ENCODE peak calls at places on chromosomes 12 and 14, in four cellular contexts. F, V, Q and Z are unnamed samples.

GRCh38 chr14:104782823-104783170 is 12.8 kb downstream of the AKT1 start:
- DNase-seq in F (no peak), V (no peak), Q (no peak), Z (no peak)

GRCh38 chr14:54252072-54252730 is 144.6 kb upstream of the CDKN3 start:
- DNase-seq in F (peak; percentile 98), V (no peak), Q (no peak), Z (peak; percentile 82)

GRCh38 chr12:42612258-42612608 is 22.7 kb upstream of the PRICKLE1 start:
- DNase-seq in F (peak; percentile 28), V (no peak), Q (no peak), Z (no peak)

GRCh38 chr12:105418821-105419291 is 88.4 kb downstream of the C12orf75 start:
- DNase-seq in F (peak; percentile 72), V (no peak), Q (peak; percentile 6), Z (no peak)

GRCh38 chr12:92080390-92081285 is 65.0 kb downstream of the BTG1 start:
- DNase-seq in F (peak; percentile 94), V (no peak), Q (no peak), Z (peak; percentile 52)

GRCh38 chr12:67892289-67892688 is 97.0 kb upstream of the IFNG-AS1 start:
- DNase-seq in F (no peak), V (no peak), Q (no peak), Z (no peak)

GRCh38 chr12:106342397-106343212 is 14.9 kb upstream of the POLR3B start:
- DNase-seq in F (peak; percentile 76), V (peak; percentile 87), Q (no peak), Z (peak; percentile 51)

GRCh38 chr14:104600141-104600643 is 4.4 kb downstream of the TMEM179 start:
- DNase-seq in F (no peak), V (peak; percentile 10), Q (no peak), Z (no peak)

GRCh38 chr14:105709281-105710118 is 183.1 kb downstream of the TMEM121 start:
- DNase-seq in F (no peak), V (no peak), Q (no peak), Z (no peak)

DNA sequence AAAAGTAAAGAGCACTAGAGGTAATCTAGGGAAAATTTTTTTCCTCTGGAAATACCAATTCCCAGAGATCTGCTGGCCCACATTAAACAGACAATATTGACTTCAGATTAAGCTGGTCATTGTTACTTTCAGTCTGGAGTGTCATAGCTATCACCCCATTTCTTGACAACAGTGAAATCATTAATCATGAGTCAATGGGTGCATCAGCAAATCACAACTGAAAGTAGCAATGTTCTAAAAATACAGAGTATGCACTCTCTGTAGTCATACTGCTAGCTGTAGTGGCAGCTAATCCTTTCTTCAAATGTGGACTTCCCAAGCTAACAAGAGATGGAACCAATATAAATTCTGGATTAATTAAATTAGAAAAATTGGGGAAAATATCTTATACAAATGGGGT is 129.9 kb downstream of the CPNE8 start:
- DNase-seq in F (no peak), V (no peak), Q (no peak), Z (no peak)
- H3K27ac ChIP-seq in F (no peak overlapping the region), V (no peak overlapping the region), Q (no peak overlapping the region), Z (no peak overlapping the region)

GRCh38 chr14:20976291-20976690 is 13.5 kb upstream of the METTL17 start:
- DNase-seq in F (no peak), V (no peak), Q (no peak), Z (no peak)
- H3K27ac ChIP-seq in F (no peak overlapping the region), V (no peak overlapping the region), Q (no peak overlapping the region), Z (no peak overlapping the region)

DNA sequence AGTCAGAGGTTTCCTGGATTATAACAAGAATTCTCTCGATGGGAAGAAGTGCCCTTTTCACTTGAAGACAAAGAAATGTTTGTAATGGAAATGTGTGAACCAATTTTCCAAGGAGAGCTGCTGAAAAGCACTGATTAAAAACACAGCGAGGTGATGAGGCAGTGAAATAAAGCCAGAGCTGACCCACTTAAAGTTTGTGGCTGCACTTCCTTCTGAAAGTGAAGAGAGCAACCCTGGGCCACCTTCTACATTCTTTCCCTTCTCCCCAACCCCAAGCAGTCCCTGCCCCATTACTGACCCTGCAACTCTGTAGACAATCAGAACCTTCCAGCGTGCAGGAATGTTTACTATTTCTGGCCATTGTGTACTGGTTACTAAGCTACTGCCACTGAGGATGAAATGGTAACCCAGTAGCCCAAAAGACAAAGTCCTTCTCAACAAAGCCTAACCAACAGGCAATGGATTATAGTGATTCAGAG is 174.0 kb downstream of the TTC7B start:
- DNase-seq in F (peak; percentile 73), V (no peak), Q (peak; percentile 84), Z (no peak)
- H3K27ac ChIP-seq in F (no peak overlapping the region), V (peak overlapping the region; percentile 87), Q (peak overlapping the region; percentile 92), Z (no peak overlapping the region)

GRCh38 chr14:65277027-65277426 is 135.5 kb upstream of the FUT8 start:
- DNase-seq in F (peak; percentile 46), V (no peak), Q (no peak), Z (peak; percentile 20)
- H3K27ac ChIP-seq in F (no peak overlapping the region), V (no peak overlapping the region), Q (no peak overlapping the region), Z (no peak overlapping the region)

GRCh38 chr12:109961201-109961600 is 35.0 kb downstream of the GIT2 start:
- DNase-seq in F (peak; percentile 86), V (no peak), Q (no peak), Z (no peak)

GRCh38 chr12:109963330-109963729 is 32.8 kb downstream of the GIT2 start:
- DNase-seq in F (no peak), V (no peak), Q (no peak), Z (no peak)

GRCh38 chr12:109962388-109962787 is 33.8 kb downstream of the GIT2 start:
- DNase-seq in F (no peak), V (no peak), Q (no peak), Z (no peak)

GRCh38 chr12:109959411-109960093 is 36.6 kb downstream of the GIT2 start:
- DNase-seq in F (no peak), V (no peak), Q (no peak), Z (no peak)

GRCh38 chr12:109961612-109962011 is 34.6 kb downstream of the GIT2 start:
- DNase-seq in F (peak; percentile 55), V (no peak), Q (no peak), Z (no peak)
- H3K27ac ChIP-seq in F (peak overlapping the region; percentile 36), V (no peak overlapping the region), Q (no peak overlapping the region), Z (no peak overlapping the region)

DNA sequence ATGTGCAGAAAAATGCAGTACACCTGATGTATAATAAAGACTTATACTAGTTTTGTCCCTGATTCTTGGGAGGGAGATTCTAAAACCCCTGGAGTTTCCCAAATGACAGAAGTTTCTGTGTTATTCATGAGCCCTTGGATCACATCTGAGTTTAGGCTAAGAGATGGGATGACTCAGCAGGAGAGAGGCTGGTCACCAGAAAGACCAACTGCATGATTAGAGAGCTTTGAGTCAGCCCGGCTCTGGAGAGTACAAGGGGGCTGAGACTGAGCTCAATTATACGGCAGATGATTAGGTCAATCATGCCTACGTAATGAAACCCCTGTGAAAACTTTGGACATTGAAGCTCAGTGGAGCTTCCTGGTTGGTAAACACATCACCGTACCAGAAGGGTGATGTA is 174.2 kb downstream of the SSPN start:
- DNase-seq in F (peak; percentile 92), V (no peak), Q (peak; percentile 21), Z (peak; percentile 20)
- H3K27ac ChIP-seq in F (no peak overlapping the region), V (no peak overlapping the region), Q (no peak overlapping the region), Z (no peak overlapping the region)

DNA sequence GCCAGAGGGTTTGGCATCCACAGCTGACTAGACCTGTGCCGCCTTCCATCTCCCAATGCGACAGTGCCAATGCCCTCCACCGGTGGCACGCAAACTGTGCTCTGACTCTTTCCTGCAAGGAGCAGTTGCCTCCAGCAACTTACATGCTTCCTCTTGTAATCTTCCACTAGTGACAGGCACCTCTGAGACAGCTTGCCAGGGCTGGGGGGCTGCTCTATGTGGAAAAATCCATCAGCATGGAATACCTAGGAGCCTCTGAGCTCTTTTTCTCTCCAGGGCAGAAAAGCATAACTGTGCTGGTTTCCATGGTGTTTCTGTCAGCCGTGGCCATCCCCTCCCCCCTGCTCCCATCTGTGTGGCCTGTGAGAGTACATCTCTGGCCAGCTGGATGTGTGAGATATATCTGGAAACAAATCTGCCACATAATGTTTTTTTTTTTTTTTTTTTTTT is 110.6 kb downstream of the MYRFL start:
- DNase-seq in F (no peak), V (no peak), Q (no peak), Z (no peak)
- H3K27ac ChIP-seq in F (no peak overlapping the region), V (no peak overlapping the region), Q (peak overlapping the region; percentile 35), Z (no peak overlapping the region)

DNA sequence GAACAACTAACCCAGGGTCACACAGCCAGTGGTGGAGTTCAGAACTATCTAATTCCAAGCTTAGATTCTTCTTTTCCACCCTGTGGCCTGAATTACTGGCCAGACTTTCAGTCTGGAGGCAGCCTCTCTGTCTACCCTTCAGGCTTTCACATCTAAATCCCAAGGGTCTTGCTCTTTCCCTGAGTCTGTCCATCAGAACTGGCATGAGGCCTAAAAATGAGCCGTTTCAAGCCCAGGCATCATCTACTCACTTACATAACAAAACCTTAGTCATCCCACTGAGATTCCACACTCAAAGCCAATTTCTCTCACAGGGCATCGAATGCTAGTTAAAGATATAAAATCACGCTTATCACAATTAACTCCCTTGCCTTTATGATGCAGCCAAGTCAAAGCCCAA is 1.3 kb upstream of the PTGDR start:
- DNase-seq in F (peak; percentile 66), V (peak; percentile 32), Q (no peak), Z (no peak)
- H3K27ac ChIP-seq in F (no peak overlapping the region), V (no peak overlapping the region), Q (no peak overlapping the region), Z (no peak overlapping the region)